ENCODE peak calls at places on chromosome 9, in nine cellular contexts. C, X, N, I, V, P, H, A and U are unnamed samples.

GRCh38 chr9:136437839-136438547 is 1.7 kb downstream of the INPP5E start:
- DNase-seq in X (no peak), H (no peak), N (no peak), A (no peak), C (no peak), I (no peak), V (no peak), P (no peak), U (no peak)

GRCh38 chr9:13758876-13759275 is 479.4 kb upstream of the MPDZ start:
- DNase-seq in P (no peak), C (no peak), A (no peak), V (no peak), N (no peak), H (no peak), I (peak; percentile 66), X (no peak), U (peak; percentile 61)

GRCh38 chr9:2321523-2322148 is 300.0 kb upstream of the VLDLR start:
- DNase-seq in H (no peak), I (no peak), P (no peak), X (no peak), V (no peak), C (no peak), A (no peak), N (no peak), U (no peak)

GRCh38 chr9:105328872-105329728 is 84.6 kb downstream of the SLC44A1 start:
- DNase-seq in H (no peak), A (no peak), P (no peak), V (no peak), C (no peak), I (no peak), N (no peak), X (no peak), U (no peak)

GRCh38 chr9:121771851-121772599 is 120.6 kb downstream of the DAB2IP start:
- DNase-seq in V (no peak), H (no peak), C (no peak), X (no peak), N (no peak), I (peak; percentile 18), A (no peak), P (no peak), U (peak; percentile 29)

GRCh38 chr9:102185371-102185770 is 446.9 kb upstream of the GRIN3A start:
- DNase-seq in C (no peak), X (no peak), I (peak; percentile 36), N (no peak), P (no peak), H (no peak), V (no peak), A (no peak), U (peak; percentile 13)

GRCh38 chr9:121888438-121888775 is 204.7 kb downstream of the TTLL11 start:
- DNase-seq in X (no peak), H (no peak), V (no peak), C (no peak), I (no peak), A (no peak), N (no peak), P (no peak), U (no peak)

GRCh38 chr9:93486269-93486668 is 32.9 kb upstream of the FAM120AOS start:
- DNase-seq in A (no peak), C (no peak), I (no peak), P (no peak), H (no peak), N (no peak), X (no peak), V (no peak), U (no peak)

GRCh38 chr9:37899041-37899440 is 4.9 kb downstream of the SLC25A51 start:
- DNase-seq in N (no peak), H (no peak), X (no peak), C (no peak), I (no peak), P (no peak), A (no peak), V (no peak), U (no peak)

GRCh38 chr9:87710448-87710847 is 15.5 kb upstream of the CTSL start:
- DNase-seq in C (no peak), N (no peak), X (no peak), V (no peak), A (no peak), I (no peak), P (no peak), H (no peak), U (no peak)

GRCh38 chr9:20358201-20358600 is 264.1 kb downstream of the MLLT3 start:
- DNase-seq in X (no peak), P (no peak), N (no peak), C (no peak), I (no peak), H (no peak), V (no peak), A (no peak), U (no peak)